ENCODE peak calls at places on chromosomes 1 and 21, in seven cellular contexts. R, H, A, T, G, N and F are unnamed samples.

GRCh38 chr1:155196893-155197638 is 10.6 kb downstream of the THBS3 start:
- DNase-seq in R (no peak), H (no peak), A (no peak), T (no peak), G (no peak), N (no peak), F (peak; percentile 13)

GRCh38 chr1:67564193-67564592 is 120.8 kb upstream of the GADD45A start:
- DNase-seq in R (no peak), H (no peak), A (peak; percentile 57), T (no peak), G (no peak), N (no peak), F (no peak)

GRCh38 chr1:237038211-237038610 is 3.8 kb upstream of the RYR2 start:
- DNase-seq in R (no peak), H (no peak), A (no peak), T (no peak), G (no peak), N (no peak), F (no peak)

GRCh38 chr1:25629836-25630235 is 13.2 kb downstream of the MAN1C1 start:
- DNase-seq in R (no peak), H (no peak), A (no peak), T (no peak), G (no peak), N (no peak), F (no peak)

GRCh38 chr21:43900690-43901089 is 35.7 kb downstream of the AGPAT3 start:
- DNase-seq in R (no peak), H (no peak), A (no peak), T (no peak), G (peak; percentile 1), N (no peak), F (no peak)

GRCh38 chr1:39158330-39159086 is 46.0 kb upstream of the MACF1 start:
- DNase-seq in R (no peak), H (no peak), A (no peak), T (no peak), G (no peak), N (peak; percentile 93), F (peak; percentile 7)

GRCh38 chr1:42940851-42941639 is 17.6 kb downstream of the SLC2A1 start:
- DNase-seq in R (peak; percentile 26), H (no peak), A (peak; percentile 86), T (peak; percentile 91), G (no peak), N (peak; percentile 94), F (no peak)

GRCh38 chr21:35925497-35925896 is 134.8 kb downstream of the SETD4 start:
- DNase-seq in R (peak; percentile 45), H (no peak), A (peak; percentile 17), T (no peak), G (no peak), N (peak; percentile 3), F (no peak)

GRCh38 chr21:34517491-34518245 is 5.7 kb upstream of the KCNE1 start:
- DNase-seq in R (no peak), H (no peak), A (no peak), T (no peak), G (no peak), N (peak; percentile 14), F (no peak)

GRCh38 chr1:32159189-32159588 is 20.3 kb upstream of the TXLNA start:
- DNase-seq in R (no peak), H (no peak), A (no peak), T (no peak), G (no peak), N (no peak), F (no peak)

GRCh38 chr21:34510148-34511142 is 1.6 kb downstream of the KCNE1 start:
- DNase-seq in R (peak; percentile 62), H (peak; percentile 24), A (peak; percentile 83), T (no peak), G (peak; percentile 66), N (peak; percentile 67), F (peak; percentile 54)

GRCh38 chr1:161805399-161806197 is 39.5 kb downstream of the ATF6 start:
- DNase-seq in R (no peak), H (no peak), A (no peak), T (no peak), G (no peak), N (no peak), F (no peak)

GRCh38 chr1:212437179-212437798 is 4.6 kb downstream of the NENF start:
- DNase-seq in R (no peak), H (no peak), A (no peak), T (no peak), G (no peak), N (no peak), F (no peak)

GRCh38 chr1:117562581-117563491 is 43.0 kb upstream of the TENT5C start:
- DNase-seq in R (no peak), H (no peak), A (no peak), T (no peak), G (no peak), N (no peak), F (no peak)

GRCh38 chr1:47968489-47968888 is 28.7 kb downstream of the TRABD2B start:
- DNase-seq in R (no peak), H (no peak), A (no peak), T (no peak), G (no peak), N (no peak), F (no peak)

GRCh38 chr1:47298025-47298699 is 15.8 kb downstream of the STIL start:
- DNase-seq in R (no peak), H (no peak), A (no peak), T (no peak), G (no peak), N (no peak), F (no peak)

GRCh38 chr1:147613506-147613905 is 56.8 kb downstream of the ACP6 start:
- DNase-seq in R (no peak), H (no peak), A (no peak), T (peak; percentile 59), G (no peak), N (no peak), F (no peak)

GRCh38 chr1:96076589-96076988 is 645.0 kb upstream of the PTBP2 start:
- DNase-seq in R (no peak), H (no peak), A (no peak), T (no peak), G (no peak), N (no peak), F (no peak)

GRCh38 chr1:152141971-152142584 is 16.9 kb downstream of the RPTN start:
- DNase-seq in R (peak; percentile 59), H (no peak), A (peak; percentile 68), T (peak; percentile 29), G (peak; percentile 61), N (peak; percentile 83), F (peak; percentile 18)

GRCh38 chr1:161121042-161121441 is 3.1 kb downstream of the NIT1 start:
- DNase-seq in R (no peak), H (no peak), A (no peak), T (no peak), G (no peak), N (no peak), F (no peak)

GRCh38 chr1:18561967-18562366 is 68.7 kb upstream of the PAX7 start:
- DNase-seq in R (no peak), H (no peak), A (no peak), T (no peak), G (no peak), N (no peak), F (no peak)

GRCh38 chr1:41387667-41388091 is 26.4 kb downstream of the FOXO6 start:
- DNase-seq in R (peak; percentile 85), H (no peak), A (peak; percentile 61), T (no peak), G (no peak), N (no peak), F (peak; percentile 9)

GRCh38 chr1:111052246-111052645 is 87.6 kb downstream of the DRAM2 start:
- DNase-seq in R (no peak), H (no peak), A (no peak), T (no peak), G (no peak), N (no peak), F (no peak)

GRCh38 chr21:33036430-33037162 is 10.9 kb downstream of the OLIG2 start:
- DNase-seq in R (no peak), H (no peak), A (peak; percentile 67), T (peak; percentile 19), G (no peak), N (no peak), F (no peak)

GRCh38 chr1:232377494-232377770 is 252.5 kb downstream of the SIPA1L2 start:
- DNase-seq in R (no peak), H (no peak), A (peak; percentile 17), T (no peak), G (no peak), N (no peak), F (no peak)

GRCh38 chr1:94463765-94464330 is 45.7 kb downstream of the ABCD3 start:
- DNase-seq in R (peak; percentile 58), H (no peak), A (peak; percentile 60), T (peak; percentile 29), G (no peak), N (peak; percentile 63), F (no peak)

GRCh38 chr1:165897326-165898303 is 70.2 kb downstream of the UCK2 start:
- DNase-seq in R (no peak), H (no peak), A (peak; percentile 40), T (no peak), G (no peak), N (no peak), F (no peak)

GRCh38 chr1:175865041-175865766 is 121.8 kb upstream of the TNR start:
- DNase-seq in R (peak; percentile 56), H (no peak), A (peak; percentile 2), T (no peak), G (peak; percentile 94), N (no peak), F (peak; percentile 85)

GRCh38 chr1:24955161-24955560 is 25.1 kb upstream of the RUNX3 start:
- DNase-seq in R (no peak), H (peak; percentile 68), A (peak; percentile 57), T (no peak), G (no peak), N (no peak), F (no peak)

GRCh38 chr1:178849932-178850331 is 20.9 kb downstream of the ANGPTL1 start:
- DNase-seq in R (no peak), H (no peak), A (no peak), T (no peak), G (no peak), N (no peak), F (no peak)

GRCh38 chr21:31142600-31142999 is 104.3 kb upstream of the KRTAP19-8 start:
- DNase-seq in R (no peak), H (peak; percentile 22), A (no peak), T (no peak), G (no peak), N (peak; percentile 13), F (no peak)

GRCh38 chr1:209900734-209901133 is 37.3 kb upstream of the SYT14 start:
- DNase-seq in R (no peak), H (no peak), A (peak; percentile 74), T (no peak), G (no peak), N (peak; percentile 87), F (no peak)

GRCh38 chr1:200896571-200897187 is 2.0 kb downstream of the INAVA start:
- DNase-seq in R (no peak), H (no peak), A (no peak), T (no peak), G (no peak), N (peak; percentile 94), F (no peak)

GRCh38 chr1:167428418-167428817 is 89.9 kb downstream of the CD247 start:
- DNase-seq in R (no peak), H (no peak), A (peak; percentile 16), T (no peak), G (no peak), N (no peak), F (no peak)